ENCODE peak calls at places on chromosomes 13 and 19, in five cellular contexts. S is A549, K is SK-N-SH, T is GM12878, U is K562. L is an unnamed sample.

GRCh38 chr19:47573076-47574026 is at the start of gene ZNF541:
- DNase-seq in S (no peak), K (peak), T (no peak), U (peak), L (peak)

GRCh38 chr13:49366841-49367240 is 77.0 kb downstream of the CAB39L start:
- DNase-seq in S (no peak), K (no peak), T (no peak), U (no peak), L (peak)

GRCh38 chr19:39607561-39607960 is 5.2 kb downstream of the LGALS13 start:
- DNase-seq in S (no peak), K (no peak), T (no peak), U (no peak), L (no peak)

GRCh38 chr13:41458939-41459753 is 1.8 kb downstream of the RGCC start:
- DNase-seq in S (peak), K (peak), T (no peak), U (peak), L (peak)

GRCh38 chr13:93529961-93530360 is 303.4 kb downstream of the GPC6 start:
- DNase-seq in S (no peak), K (no peak), T (no peak), U (no peak), L (peak)

GRCh38 chr19:789473-790052 is 7.7 kb upstream of the PTBP1 start:
- DNase-seq in S (no peak), K (no peak), T (no peak), U (no peak), L (no peak)

GRCh38 chr13:27943951-27944350 is 24.2 kb downstream of the PDX1 start:
- DNase-seq in S (no peak), K (no peak), T (no peak), U (no peak), L (no peak)

GRCh38 chr13:62085337-62085736 is 669.7 kb upstream of the PCDH20 start:
- DNase-seq in S (no peak), K (no peak), T (no peak), U (no peak), L (no peak)

GRCh38 chr19:54791476-54791875 is 11.9 kb upstream of the KIR2DL4 start:
- DNase-seq in S (no peak), K (no peak), T (no peak), U (no peak), L (no peak)
- TF ChIP-seq RCOR1 in S (no peak), K (no peak), T (no peak), U (no peak), L (no peak)

GRCh38 chr13:74839656-74840055 is 642.3 kb downstream of the TBC1D4 start:
- DNase-seq in S (no peak), K (no peak), T (no peak), U (no peak), L (peak)
- TF ChIP-seq RCOR1 in S (no peak), K (no peak), T (no peak), U (no peak), L (no peak)

GRCh38 chr19:5122121-5122400 is 153.1 kb downstream of the KDM4B start:
- DNase-seq in S (no peak), K (no peak), T (no peak), U (no peak), L (no peak)
- TF ChIP-seq RCOR1 in S (no peak), K (no peak), T (no peak), U (no peak), L (no peak)

DNA sequence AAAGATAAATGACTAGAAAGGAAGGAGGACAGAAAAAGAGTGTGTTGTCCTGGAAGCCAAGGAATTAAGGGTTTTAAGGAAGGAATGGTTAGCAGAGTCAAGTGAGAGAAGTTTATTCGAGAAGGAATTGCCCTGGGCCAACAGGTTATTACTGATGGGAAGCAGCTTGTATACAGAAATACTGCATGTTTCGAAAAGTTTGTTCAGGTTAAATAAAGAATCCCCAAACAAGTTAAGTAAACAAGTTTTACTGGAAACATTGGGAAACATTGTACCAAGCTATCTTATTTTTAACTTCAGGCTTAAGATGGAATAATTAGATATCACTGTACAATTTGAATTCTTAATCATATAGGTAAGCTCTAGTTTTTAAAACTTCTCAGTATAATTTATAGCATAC is 28.2 kb upstream of the FBXL3 start:
- DNase-seq in S (no peak), K (no peak), T (no peak), U (no peak), L (no peak)
- TF ChIP-seq RCOR1 in S (no peak), K (no peak), T (no peak), U (no peak), L (no peak)

GRCh38 chr19:55600336-55601028 is 394 bp downstream of the ZNF524 start:
- DNase-seq in S (no peak), K (peak), T (no peak), U (no peak), L (peak)
- TF ChIP-seq RCOR1 in S (no peak), K (no peak), T (no peak), U (no peak), L (no peak)

GRCh38 chr13:109833071-109833470 is 46.7 kb upstream of the IRS2 start:
- DNase-seq in S (no peak), K (no peak), T (no peak), U (no peak), L (no peak)

GRCh38 chr13:109840201-109840892 is 54.0 kb upstream of the IRS2 start:
- DNase-seq in S (no peak), K (no peak), T (no peak), U (no peak), L (peak)

GRCh38 chr13:109836629-109837607 is 50.5 kb upstream of the IRS2 start:
- DNase-seq in S (no peak), K (no peak), T (peak), U (no peak), L (no peak)

GRCh38 chr13:109833940-109834339 is 47.6 kb upstream of the IRS2 start:
- DNase-seq in S (no peak), K (no peak), T (no peak), U (no peak), L (no peak)

GRCh38 chr13:109835321-109835720 is 48.9 kb upstream of the IRS2 start:
- DNase-seq in S (no peak), K (no peak), T (no peak), U (no peak), L (peak)
- TF ChIP-seq RCOR1 in S (no peak), K (no peak), T (no peak), U (no peak), L (no peak)